ENCODE peak calls at places on chromosomes 6 and 20, in five cellular contexts. K is fibroblast of pulmonary artery, Z is HAP-1, N is sigmoid colon, V is HCT116. X is an unnamed sample.
A peak's percentile ranks its signal among the peaks of the same experiment; 100 is the strongest.

GRCh38 chr6:117482240-117483003 is at the start of gene DCBLD1:
- DNase-seq in K (peak; percentile 72), Z (peak; percentile 53), V (peak; percentile 78), N (peak; percentile 82), X (peak; percentile 86)

GRCh38 chr6:34061348-34061747 is 84.5 kb downstream of the GRM4 start:
- DNase-seq in K (no peak), V (no peak), N (no peak), Z (no peak), X (no peak)

GRCh38 chr6:77292564-77293546 is 170.4 kb downstream of the HTR1B start:
- DNase-seq in Z (no peak), V (peak; percentile 65), N (no peak), K (peak; percentile 91), X (no peak)

GRCh38 chr6:144277174-144277573 is 8.0 kb upstream of the UTRN start:
- DNase-seq in K (no peak), Z (no peak), V (no peak), N (no peak), X (no peak)

GRCh38 chr20:33399924-33400323 is 1.4 kb downstream of the CDK5RAP1 start:
- DNase-seq in K (peak; percentile 29), V (no peak), N (no peak), Z (no peak), X (no peak)

GRCh38 chr20:17898548-17898994 is 70.0 kb downstream of the SNX5 start:
- DNase-seq in N (peak; percentile 90), K (peak; percentile 84), Z (peak; percentile 65), V (peak; percentile 56), X (no peak)

GRCh38 chr6:166520905-166521834 is 65.3 kb downstream of the RAMACL start:
- DNase-seq in K (no peak), N (no peak), V (no peak), Z (no peak), X (no peak)

GRCh38 chr6:3850451-3851203 is 1.5 kb downstream of the FAM50B start:
- DNase-seq in N (no peak), K (no peak), Z (no peak), V (no peak), X (no peak)

GRCh38 chr6:63636516-63636968 is 940 bp downstream of the PHF3 start:
- DNase-seq in N (no peak), V (peak; percentile 13), Z (peak; percentile 40), K (peak; percentile 36), X (peak; percentile 72)

GRCh38 chr20:36344517-36345132 is 38.5 kb downstream of the DLGAP4 start:
- DNase-seq in N (no peak), K (peak; percentile 69), Z (peak; percentile 51), V (peak; percentile 13), X (no peak)

GRCh38 chr6:20203561-20204528 is 8.4 kb downstream of the MBOAT1 start:
- DNase-seq in V (no peak), Z (no peak), K (no peak), N (no peak), X (no peak)

GRCh38 chr6:17877196-17877889 is 110.1 kb downstream of the KIF13A start:
- DNase-seq in V (no peak), N (no peak), K (peak; percentile 64), Z (peak; percentile 24), X (no peak)

GRCh38 chr20:16520154-16520553 is 53.1 kb downstream of the KIF16B start:
- DNase-seq in Z (no peak), N (no peak), V (no peak), K (no peak), X (no peak)

DNA sequence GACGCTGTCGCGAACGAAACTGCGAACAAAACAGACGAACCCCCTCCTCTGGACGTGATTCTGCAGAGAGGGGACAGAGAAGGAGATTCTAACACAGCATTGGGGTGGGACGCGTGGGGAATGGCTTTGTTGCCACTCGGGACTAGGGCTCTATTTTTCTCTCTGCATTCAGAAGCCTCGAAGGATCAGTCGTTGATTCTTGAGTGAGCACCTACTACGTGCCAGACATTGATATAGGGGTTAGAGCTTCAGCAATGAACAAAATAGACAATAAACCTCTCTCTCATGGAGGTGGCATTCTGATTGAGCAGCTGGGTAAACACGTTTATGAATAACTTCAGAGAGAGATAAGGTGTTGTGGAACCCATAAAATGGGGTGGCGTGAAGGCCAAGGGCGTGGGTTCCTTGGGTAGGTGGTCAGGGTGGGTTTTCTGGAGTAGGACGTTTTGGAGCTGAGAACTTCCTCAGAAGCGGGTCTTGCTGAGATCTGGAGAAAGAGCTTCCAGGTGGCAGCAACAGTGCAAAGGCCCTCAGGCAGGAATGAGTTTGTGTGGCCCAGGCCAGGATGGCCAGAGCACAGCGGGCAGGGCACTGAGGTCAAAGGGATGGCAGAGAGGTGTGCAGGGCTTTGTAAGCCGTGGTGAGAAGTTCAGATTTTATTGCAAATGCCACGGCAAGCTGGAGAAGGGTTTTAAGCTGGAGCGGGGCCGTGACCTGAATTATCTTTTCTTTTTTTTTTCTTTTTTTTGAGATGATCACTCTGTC is 882 bp downstream of the SLC2A10 start:
- DNase-seq in K (no peak), N (no peak), Z (no peak), V (no peak), X (no peak)
- H3K4me3 ChIP-seq in K (peak overlapping the region; percentile 76), N (peak overlapping the region; percentile 80), Z (no peak overlapping the region), V (no peak overlapping the region), X (peak overlapping the region; percentile 86)

GRCh38 chr6:56841751-56842150 is 113.2 kb upstream of the BEND6 start:
- DNase-seq in K (no peak), N (no peak), V (no peak), Z (no peak), X (no peak)
- H3K4me3 ChIP-seq in K (peak overlapping the region; percentile 72), N (peak overlapping the region; percentile 85), V (peak overlapping the region; percentile 91), Z (peak overlapping the region; percentile 65), X (peak overlapping the region; percentile 97)

DNA sequence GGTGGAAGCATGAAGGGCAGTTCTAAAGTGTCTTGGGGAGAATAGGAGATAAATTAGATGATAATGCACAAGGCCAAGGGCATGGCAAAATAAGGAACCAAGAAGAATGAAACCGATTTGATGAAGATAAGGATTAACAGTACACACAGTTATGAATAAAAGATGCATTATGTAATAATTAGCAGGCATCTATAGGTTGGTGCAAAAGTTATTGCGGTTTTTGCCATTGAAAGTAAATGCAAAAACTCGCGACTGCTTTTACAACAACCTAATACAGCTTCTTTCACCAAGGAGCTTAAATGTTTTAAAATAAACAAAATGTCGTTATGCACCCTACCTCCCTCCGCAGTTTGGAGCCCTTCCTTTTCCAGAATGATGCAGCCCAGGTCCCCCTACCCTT is 29.0 kb downstream of the MAS1 start:
- DNase-seq in N (no peak), Z (no peak), V (no peak), K (no peak), X (no peak)
- H3K4me3 ChIP-seq in N (no peak overlapping the region), Z (no peak overlapping the region), V (no peak overlapping the region), K (no peak overlapping the region), X (no peak overlapping the region)

GRCh38 chr6:16421462-16421960 is 183.1 kb downstream of the GMPR start:
- DNase-seq in Z (no peak), N (no peak), K (no peak), V (no peak), X (no peak)

GRCh38 chr6:16415677-16416076 is 177.3 kb downstream of the GMPR start:
- DNase-seq in Z (no peak), V (no peak), N (no peak), K (no peak), X (no peak)

GRCh38 chr6:16419636-16420331 is 181.4 kb downstream of the GMPR start:
- DNase-seq in K (no peak), N (no peak), V (no peak), Z (no peak), X (no peak)

GRCh38 chr6:16420332-16420714 is 181.9 kb downstream of the GMPR start:
- DNase-seq in Z (no peak), K (no peak), N (no peak), V (no peak), X (no peak)

GRCh38 chr6:16420715-16421461 is 182.5 kb downstream of the GMPR start:
- DNase-seq in Z (peak; percentile 23), K (peak; percentile 60), N (no peak), V (no peak), X (no peak)
- H3K4me3 ChIP-seq in Z (no peak overlapping the region), K (no peak overlapping the region), N (no peak overlapping the region), V (no peak overlapping the region), X (peak overlapping the region; percentile 54)

DNA sequence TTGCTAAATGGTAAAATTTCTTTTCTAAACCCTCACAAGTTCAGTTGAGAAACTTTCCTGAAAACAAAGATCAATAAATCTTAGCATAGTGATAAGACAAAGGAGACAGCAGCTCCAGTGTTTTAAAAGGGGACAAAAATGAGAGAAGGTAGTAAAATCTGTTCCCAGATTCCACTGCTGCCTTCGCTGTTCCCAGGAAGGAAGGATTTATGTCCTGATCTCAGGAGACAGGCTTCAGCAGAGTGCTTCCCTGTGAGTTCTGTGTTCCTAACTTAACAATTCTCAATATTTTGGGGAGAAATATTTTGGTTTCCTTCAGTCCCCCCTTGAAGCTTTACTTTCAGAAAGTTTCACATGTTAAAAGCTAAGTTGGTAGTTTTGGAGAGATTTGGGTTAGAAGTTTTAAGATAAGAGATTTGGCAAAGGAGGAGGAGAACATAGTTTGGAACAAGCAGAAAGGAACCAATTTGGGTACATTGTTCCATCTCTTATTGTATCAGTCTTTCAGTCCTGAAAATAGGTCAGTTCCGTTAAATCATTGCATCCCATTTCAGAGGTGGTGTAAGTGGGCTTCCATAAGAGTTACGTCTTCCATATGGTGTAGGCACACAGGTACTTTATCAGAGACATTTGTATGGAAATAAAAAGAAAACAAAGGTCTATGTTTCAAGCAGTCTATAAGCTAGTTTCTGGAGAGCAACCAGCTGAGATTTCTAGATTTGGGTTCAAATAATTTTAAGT is 20.8 kb downstream of the IRF4 start:
- DNase-seq in Z (no peak), N (no peak), V (no peak), K (no peak), X (no peak)
- H3K4me3 ChIP-seq in Z (no peak overlapping the region), N (no peak overlapping the region), V (no peak overlapping the region), K (no peak overlapping the region), X (no peak overlapping the region)

DNA sequence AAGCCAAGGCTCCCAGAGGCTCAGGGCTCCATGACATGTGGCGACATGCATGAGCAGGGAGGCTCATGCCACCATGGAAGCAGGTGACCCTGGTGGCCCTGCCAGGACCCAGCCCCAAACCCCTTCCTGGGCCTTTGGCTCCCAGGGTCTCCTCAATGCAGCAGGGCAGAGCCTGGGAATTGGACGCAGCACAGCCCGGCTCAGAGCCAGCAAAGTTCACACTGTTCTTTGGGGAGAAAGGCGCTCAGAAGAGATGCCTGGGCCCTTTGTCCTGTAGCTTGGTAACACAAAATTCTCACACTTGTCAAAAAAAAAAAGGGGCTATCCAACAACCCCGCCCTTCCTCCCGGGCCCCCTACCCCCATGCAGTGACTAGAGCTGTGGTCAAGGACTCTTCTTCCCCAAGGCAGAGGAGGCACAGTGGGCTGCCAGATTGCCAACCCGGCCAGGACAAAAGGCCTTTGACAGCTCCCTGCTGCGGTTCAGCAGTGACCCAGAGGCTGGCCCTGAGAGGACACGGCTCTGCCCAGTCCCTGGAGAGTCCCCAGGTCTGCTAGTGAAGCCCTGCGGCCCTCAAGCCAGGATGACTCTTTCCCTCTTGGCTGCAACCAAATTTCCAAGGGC is 2.0 kb downstream of the NKAIN4 start:
- DNase-seq in Z (no peak), K (no peak), N (no peak), V (no peak), X (no peak)
- H3K4me3 ChIP-seq in Z (no peak overlapping the region), K (no peak overlapping the region), N (no peak overlapping the region), V (no peak overlapping the region), X (no peak overlapping the region)